ENCODE peak calls at places on chromosomes 13 and 19, in six cellular contexts. D, O, I, V, P and S are unnamed samples.

GRCh38 chr19:18399008-18399407 is 1.6 kb upstream of the LRRC25 start:
- DNase-seq in D (no peak), O (no peak), I (no peak), V (peak), P (no peak), S (no peak)

GRCh38 chr19:15253513-15253912 is 21.3 kb upstream of the EPHX3 start:
- DNase-seq in D (no peak), O (no peak), I (no peak), V (no peak), P (no peak), S (no peak)

GRCh38 chr19:5246554-5247155 is 94.0 kb downstream of the PTPRS start:
- DNase-seq in D (no peak), O (no peak), I (no peak), V (no peak), P (no peak), S (no peak)

GRCh38 chr13:33937373-33938087 is 119.6 kb downstream of the RFC3 start:
- DNase-seq in D (no peak), O (no peak), I (no peak), V (no peak), P (no peak), S (no peak)

GRCh38 chr19:28359819-28360414 is 853.0 kb downstream of the UQCRFS1 start:
- DNase-seq in D (no peak), O (no peak), I (no peak), V (no peak), P (no peak), S (no peak)

GRCh38 chr13:77506874-77507273 is 28.6 kb upstream of the SCEL start:
- DNase-seq in D (no peak), O (no peak), I (no peak), V (no peak), P (no peak), S (no peak)

GRCh38 chr13:43326100-43326499 is 302.7 kb downstream of the DNAJC15 start:
- DNase-seq in D (no peak), O (no peak), I (no peak), V (no peak), P (no peak), S (no peak)

GRCh38 chr13:51590966-51591627 is 6.8 kb downstream of the WDFY2 start:
- DNase-seq in D (no peak), O (no peak), I (no peak), V (peak), P (no peak), S (no peak)

GRCh38 chr19:45046355-45046754 is 7.5 kb downstream of the CLASRP start:
- DNase-seq in D (no peak), O (no peak), I (no peak), V (no peak), P (no peak), S (no peak)

GRCh38 chr13:59658736-59659330 is 504.9 kb downstream of the DIAPH3 start:
- DNase-seq in D (no peak), O (no peak), I (no peak), V (no peak), P (no peak), S (no peak)

GRCh38 chr19:38196948-38197656 is 26.9 kb downstream of the DPF1 start:
- DNase-seq in D (no peak), O (no peak), I (no peak), V (no peak), P (no peak), S (no peak)

GRCh38 chr13:44648392-44649117 is 72.4 kb upstream of the TSC22D1 start:
- DNase-seq in D (no peak), O (no peak), I (no peak), V (no peak), P (no peak), S (peak)

GRCh38 chr13:105991622-105992254 is 543.7 kb downstream of the EFNB2 start:
- DNase-seq in D (no peak), O (no peak), I (no peak), V (peak), P (no peak), S (no peak)

GRCh38 chr13:100540621-100541020 is 48.0 kb downstream of the GGACT start:
- DNase-seq in D (no peak), O (no peak), I (no peak), V (no peak), P (no peak), S (no peak)

GRCh38 chr19:9078651-9079050 is 8.2 kb upstream of the OR1M1 start:
- DNase-seq in D (no peak), O (no peak), I (no peak), V (no peak), P (no peak), S (no peak)

GRCh38 chr13:90485441-90485840 is 862.0 kb upstream of the MIR17HG start:
- DNase-seq in D (no peak), O (no peak), I (no peak), V (peak), P (no peak), S (no peak)